ENCODE peak calls at places on chromosome 15, in eight cellular contexts. P is activated CD4-positive, CD25-positive, alpha-beta regulatory T cell; F is frontal cortex; X is RWPE1; V is activated naive CD8-positive, alpha-beta T cell treated with anti-CD3 and anti-CD28 coated beads, Interleukin-2, amount 50 U/mL, for 24 hours; C is AG08395; S is GM10248; K is stimulated activated CD4-positive, alpha-beta T cell treated with anti-CD3 and anti-CD28 coated beads, TNF-alpha, amount 100 ng/mL, for 4 hours. B is an unnamed sample.

GRCh38 chr15:73457334-73457733 is 14.4 kb downstream of the REC114 start:
- DNase-seq in P (no peak), F (no peak), X (no peak), V (no peak), C (no peak), S (no peak), K (no peak), B (no peak)

GRCh38 chr15:58396181-58396580 is 35.6 kb upstream of the LIPC start:
- DNase-seq in P (no peak), F (no peak), X (peak), V (no peak), C (peak), S (no peak), K (no peak), B (peak)

GRCh38 chr15:63402498-63403253 is 21.0 kb upstream of the CA12 start:
- DNase-seq in P (no peak), F (peak), X (peak), V (no peak), C (peak), S (peak), K (no peak), B (no peak)

GRCh38 chr15:96232335-96232734 is 98.2 kb upstream of the NR2F2 start:
- DNase-seq in P (no peak), F (no peak), X (no peak), V (no peak), C (no peak), S (no peak), K (no peak), B (no peak)

GRCh38 chr15:100263031-100263430 is 78.7 kb downstream of the ADAMTS17 start:
- DNase-seq in P (no peak), F (no peak), X (no peak), V (no peak), C (no peak), S (no peak), K (no peak), B (no peak)

GRCh38 chr15:66233487-66234415 is 19.8 kb downstream of the MEGF11 start:
- DNase-seq in P (no peak), F (no peak), X (peak), V (no peak), C (no peak), S (no peak), K (no peak), B (no peak)

GRCh38 chr15:65979316-65979715 is 110.0 kb downstream of the RAB11A start:
- DNase-seq in P (no peak), F (no peak), X (peak), V (no peak), C (no peak), S (peak), K (no peak), B (peak)

GRCh38 chr15:70318996-70319465 is 221.3 kb upstream of the TLE3 start:
- DNase-seq in P (no peak), F (no peak), X (peak), V (no peak), C (peak), S (no peak), K (no peak), B (peak)

GRCh38 chr15:99326235-99326634 is 75.0 kb downstream of the LRRC28 start:
- DNase-seq in P (no peak), F (no peak), X (no peak), V (peak), C (no peak), S (no peak), K (no peak), B (peak)

B was measured in foreskin keratinocyte.